ENCODE peak calls at places on chromosomes 11 and 22, in four cellular contexts. One of them, this sample, is unnamed. For H3K9me3, the result is how much of the 10 kb centered on the place peaks cover.

GRCh38 chr22:28103596-28103995 is 184.5 kb upstream of the PITPNB start:
- DNase-seq in CD8-positive, alpha-beta memory T cell: no peak
- DNase-seq in uterus: no peak
- DNase-seq in HAP-1: no peak
- DNase-seq in this sample: no peak

GRCh38 chr11:66976048-66976467 is 954 bp downstream of the C11orf86 start:
- DNase-seq in HAP-1: no peak
- DNase-seq in CD8-positive, alpha-beta memory T cell: no peak
- DNase-seq in uterus: no peak
- DNase-seq in this sample: no peak

GRCh38 chr11:131248588-131248987 is 121.8 kb upstream of the NTM start:
- DNase-seq in uterus: no peak
- DNase-seq in CD8-positive, alpha-beta memory T cell: no peak
- DNase-seq in HAP-1: no peak
- DNase-seq in this sample: no peak

GRCh38 chr11:116563028-116563712 is 209.6 kb downstream of the BUD13 start:
- DNase-seq in HAP-1: no peak
- DNase-seq in CD8-positive, alpha-beta memory T cell: no peak
- DNase-seq in uterus: no peak
- DNase-seq in this sample: no peak

GRCh38 chr11:19816040-19816439 is 103.4 kb downstream of the NAV2 start:
- DNase-seq in HAP-1: no peak
- DNase-seq in CD8-positive, alpha-beta memory T cell: no peak
- DNase-seq in uterus: no peak
- DNase-seq in this sample: no peak

GRCh38 chr11:67023957-67024353 is 1.0 kb downstream of the SYT12 start:
- DNase-seq in CD8-positive, alpha-beta memory T cell: no peak
- DNase-seq in HAP-1: no peak
- DNase-seq in uterus: no peak
- DNase-seq in this sample: no peak

GRCh38 chr11:10866893-10867331 is 9.1 kb upstream of the ZBED5 start:
- DNase-seq in CD8-positive, alpha-beta memory T cell: no peak
- DNase-seq in HAP-1: no peak
- DNase-seq in uterus: peak
- DNase-seq in this sample: no peak

GRCh38 chr11:87143663-87144062 is 105.9 kb downstream of the TMEM135 start:
- DNase-seq in HAP-1: no peak
- DNase-seq in CD8-positive, alpha-beta memory T cell: no peak
- DNase-seq in uterus: no peak
- DNase-seq in this sample: no peak

GRCh38 chr11:64745219-64745522 is 1.2 kb upstream of the RASGRP2 start:
- DNase-seq in uterus: peak
- DNase-seq in CD8-positive, alpha-beta memory T cell: peak
- DNase-seq in HAP-1: no peak
- DNase-seq in this sample: peak

GRCh38 chr11:34501962-34502361 is 11.6 kb downstream of the ELF5 start:
- DNase-seq in uterus: no peak
- DNase-seq in CD8-positive, alpha-beta memory T cell: no peak
- DNase-seq in HAP-1: no peak
- DNase-seq in this sample: no peak

GRCh38 chr11:15651782-15652181 is 537.1 kb downstream of the INSC start:
- DNase-seq in CD8-positive, alpha-beta memory T cell: no peak
- DNase-seq in HAP-1: no peak
- DNase-seq in uterus: no peak
- DNase-seq in this sample: no peak

GRCh38 chr11:57320719-57321387 is 3.9 kb downstream of the TNKS1BP1 start:
- DNase-seq in CD8-positive, alpha-beta memory T cell: no peak
- DNase-seq in HAP-1: no peak
- DNase-seq in uterus: no peak
- DNase-seq in this sample: no peak

GRCh38 chr11:36229091-36229490 is 60.1 kb downstream of the COMMD9 start:
- DNase-seq in CD8-positive, alpha-beta memory T cell: no peak
- DNase-seq in uterus: no peak
- DNase-seq in HAP-1: no peak
- DNase-seq in this sample: no peak

GRCh38 chr11:67355023-67355793 is 1.9 kb upstream of the POLD4 start:
- DNase-seq in uterus: no peak
- DNase-seq in CD8-positive, alpha-beta memory T cell: no peak
- DNase-seq in HAP-1: no peak
- DNase-seq in this sample: no peak

GRCh38 chr11:33692013-33692504 is 8.6 kb downstream of the C11orf91 start:
- DNase-seq in CD8-positive, alpha-beta memory T cell: no peak
- DNase-seq in uterus: peak
- DNase-seq in HAP-1: no peak
- DNase-seq in this sample: no peak

GRCh38 chr11:134228625-134229024 is 4.2 kb downstream of the VPS26B start:
- DNase-seq in CD8-positive, alpha-beta memory T cell: peak
- DNase-seq in HAP-1: no peak
- DNase-seq in uterus: no peak
- DNase-seq in this sample: no peak

GRCh38 chr11:61505640-61506155 is 2.9 kb upstream of the LRRC10B start:
- DNase-seq in HAP-1: no peak
- DNase-seq in uterus: no peak
- DNase-seq in CD8-positive, alpha-beta memory T cell: no peak
- DNase-seq in this sample: no peak

GRCh38 chr11:118176400-118177134 is at the start of gene SCN2B:
- DNase-seq in uterus: no peak
- DNase-seq in CD8-positive, alpha-beta memory T cell: no peak
- DNase-seq in HAP-1: peak
- DNase-seq in this sample: no peak

GRCh38 chr22:30191049-30191701 is 55.4 kb downstream of the LIF start:
- DNase-seq in CD8-positive, alpha-beta memory T cell: no peak
- DNase-seq in uterus: no peak
- DNase-seq in HAP-1: no peak
- DNase-seq in this sample: no peak

GRCh38 chr11:106464728-106465127 is 387.3 kb downstream of the AASDHPPT start:
- DNase-seq in uterus: no peak
- DNase-seq in CD8-positive, alpha-beta memory T cell: no peak
- DNase-seq in HAP-1: no peak
- DNase-seq in this sample: no peak

GRCh38 chr11:105821366-105821765 is 200.7 kb downstream of the MSANTD4 start:
- DNase-seq in uterus: no peak
- DNase-seq in CD8-positive, alpha-beta memory T cell: no peak
- DNase-seq in HAP-1: no peak
- DNase-seq in this sample: no peak

GRCh38 chr11:34680206-34680605 is 59.3 kb downstream of the EHF start:
- DNase-seq in HAP-1: no peak
- DNase-seq in uterus: no peak
- DNase-seq in CD8-positive, alpha-beta memory T cell: no peak
- DNase-seq in this sample: no peak

GRCh38 chr11:67606150-67606476 is 623 bp upstream of the NDUFV1 start:
- DNase-seq in CD8-positive, alpha-beta memory T cell: no peak
- DNase-seq in uterus: no peak
- DNase-seq in HAP-1: no peak
- DNase-seq in this sample: no peak

DNA sequence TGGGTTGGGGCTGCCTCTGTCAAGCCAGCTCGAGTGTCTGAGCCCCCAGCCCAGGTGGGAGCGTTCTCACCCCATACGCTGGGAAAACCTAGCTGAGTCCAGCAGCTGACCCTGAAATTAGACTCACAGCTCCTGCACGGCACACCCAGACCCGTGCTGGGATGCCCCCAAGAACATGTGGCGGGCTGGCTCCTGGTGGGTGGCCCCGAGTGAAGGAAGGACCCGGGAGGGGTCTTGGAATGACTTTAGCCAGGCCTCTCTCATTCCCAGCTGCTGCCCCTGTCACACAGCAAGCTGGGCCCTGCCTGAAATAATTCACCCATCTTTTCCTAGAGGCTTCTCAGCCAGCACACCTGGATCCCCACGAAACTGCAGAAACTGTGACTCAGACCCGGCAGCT is 213.8 kb downstream of the BRD1 start:
- DNase-seq in HAP-1: no peak
- DNase-seq in CD8-positive, alpha-beta memory T cell: no peak
- DNase-seq in uterus: no peak
- DNase-seq in this sample: no peak
- H3K9me3 ChIP-seq in HAP-1: under half
- H3K9me3 ChIP-seq in CD8-positive, alpha-beta memory T cell: under half
- H3K9me3 ChIP-seq in uterus: under half
- H3K9me3 ChIP-seq in this sample: under half

DNA sequence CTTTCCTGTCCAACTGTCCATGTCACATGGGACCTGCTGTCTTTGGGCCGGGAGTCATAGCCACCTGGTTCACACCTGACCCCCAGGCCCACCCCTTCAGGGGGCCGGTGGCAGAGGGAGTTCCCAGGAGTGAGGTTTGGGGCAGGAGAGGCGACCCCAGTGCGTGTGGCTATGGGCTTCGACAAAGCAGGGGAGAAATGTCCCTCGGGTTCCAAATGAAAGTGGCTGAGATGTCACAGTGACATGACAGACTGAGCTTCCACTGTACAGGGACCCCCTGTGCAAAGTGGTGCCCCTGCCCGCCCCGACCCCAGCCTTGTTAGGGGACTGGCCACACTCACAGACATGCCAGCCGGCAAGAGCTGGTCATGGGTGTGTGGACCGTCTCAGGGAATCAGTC is 1297.0 kb downstream of the BRD1 start:
- DNase-seq in HAP-1: no peak
- DNase-seq in CD8-positive, alpha-beta memory T cell: no peak
- DNase-seq in uterus: no peak
- DNase-seq in this sample: no peak
- H3K9me3 ChIP-seq in HAP-1: under half
- H3K9me3 ChIP-seq in CD8-positive, alpha-beta memory T cell: under half
- H3K9me3 ChIP-seq in uterus: under half
- H3K9me3 ChIP-seq in this sample: under half

DNA sequence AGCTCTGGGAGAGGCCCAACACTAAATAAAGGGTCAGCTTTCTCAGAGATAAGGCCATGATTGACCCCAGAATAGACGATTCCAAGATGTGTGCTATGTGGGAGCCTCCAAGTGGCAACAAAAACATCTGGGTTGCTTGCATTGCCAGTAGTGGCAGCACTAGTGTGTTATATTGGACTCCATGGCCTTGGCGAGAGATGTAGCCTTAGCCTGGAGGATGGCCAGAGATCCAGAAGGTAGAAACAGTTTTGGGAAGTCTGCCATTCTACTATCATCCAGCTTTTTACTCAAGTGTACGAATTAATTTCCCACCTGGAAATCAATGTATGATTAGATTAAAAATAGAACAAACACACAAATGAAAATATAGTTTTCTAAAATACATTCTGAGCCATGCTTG is 3.0 kb downstream of the OR8D4 start:
- DNase-seq in HAP-1: no peak
- DNase-seq in CD8-positive, alpha-beta memory T cell: no peak
- DNase-seq in uterus: no peak
- DNase-seq in this sample: no peak
- H3K9me3 ChIP-seq in HAP-1: under half
- H3K9me3 ChIP-seq in CD8-positive, alpha-beta memory T cell: under half
- H3K9me3 ChIP-seq in uterus: under half
- H3K9me3 ChIP-seq in this sample: under half

GRCh38 chr22:48706934-48707748 is 1120.5 kb downstream of the BRD1 start:
- DNase-seq in CD8-positive, alpha-beta memory T cell: no peak
- DNase-seq in HAP-1: no peak
- DNase-seq in uterus: no peak
- DNase-seq in this sample: no peak

GRCh38 chr22:48708558-48709245 is 1119.0 kb downstream of the BRD1 start:
- DNase-seq in uterus: no peak
- DNase-seq in HAP-1: no peak
- DNase-seq in CD8-positive, alpha-beta memory T cell: no peak
- DNase-seq in this sample: no peak

GRCh38 chr22:48705917-48706605 is 1121.6 kb downstream of the BRD1 start:
- DNase-seq in HAP-1: no peak
- DNase-seq in uterus: no peak
- DNase-seq in CD8-positive, alpha-beta memory T cell: no peak
- DNase-seq in this sample: no peak

GRCh38 chr22:48709453-48709852 is 1118.2 kb downstream of the BRD1 start:
- DNase-seq in CD8-positive, alpha-beta memory T cell: no peak
- DNase-seq in HAP-1: no peak
- DNase-seq in uterus: no peak
- DNase-seq in this sample: no peak

GRCh38 chr22:48707749-48708557 is 1119.7 kb downstream of the BRD1 start:
- DNase-seq in uterus: no peak
- DNase-seq in CD8-positive, alpha-beta memory T cell: no peak
- DNase-seq in HAP-1: no peak
- DNase-seq in this sample: no peak
- H3K9me3 ChIP-seq in uterus: under half
- H3K9me3 ChIP-seq in CD8-positive, alpha-beta memory T cell: under half
- H3K9me3 ChIP-seq in HAP-1: under half
- H3K9me3 ChIP-seq in this sample: under half

DNA sequence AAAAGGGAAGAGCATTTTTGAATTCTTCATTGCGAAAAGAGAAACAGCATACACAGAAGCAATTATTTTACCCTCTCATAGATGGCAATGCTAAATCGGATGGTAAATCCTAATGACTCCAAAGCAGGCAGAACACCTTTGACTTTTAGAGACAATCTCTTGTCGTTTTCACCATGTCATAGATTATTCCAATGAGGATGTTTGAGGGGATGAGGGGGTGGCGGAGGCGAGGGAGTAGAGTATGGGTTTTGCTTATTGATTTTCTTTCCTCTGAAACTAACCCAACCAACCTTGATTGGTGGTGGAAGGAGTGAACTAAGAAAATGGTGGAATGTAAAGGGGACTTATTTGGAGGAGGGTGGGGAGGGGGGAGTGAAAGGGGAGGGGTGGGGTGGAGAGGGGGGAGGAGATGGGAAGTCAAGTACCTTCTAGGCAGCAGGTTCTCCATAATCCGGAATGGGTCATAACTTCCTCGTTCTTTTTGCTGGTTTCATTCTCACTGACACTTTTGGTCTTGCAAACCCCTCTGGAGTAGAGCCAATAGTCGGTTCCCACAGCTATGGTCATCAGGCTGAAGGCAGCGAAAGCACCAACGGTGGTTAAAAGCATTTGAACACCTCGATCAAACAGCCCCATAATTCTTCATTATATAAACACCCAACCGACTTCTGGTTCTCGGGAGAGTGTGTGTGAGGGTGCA is 1.5 kb downstream of the CACNG2 start:
- DNase-seq in uterus: no peak
- DNase-seq in HAP-1: no peak
- DNase-seq in CD8-positive, alpha-beta memory T cell: no peak
- DNase-seq in this sample: no peak
- H3K9me3 ChIP-seq in uterus: under half
- H3K9me3 ChIP-seq in HAP-1: under half
- H3K9me3 ChIP-seq in CD8-positive, alpha-beta memory T cell: under half
- H3K9me3 ChIP-seq in this sample: under half

GRCh38 chr22:49214976-49215375 is 612.7 kb downstream of the BRD1 start:
- DNase-seq in HAP-1: no peak
- DNase-seq in CD8-positive, alpha-beta memory T cell: no peak
- DNase-seq in uterus: peak
- DNase-seq in this sample: no peak
- H3K9me3 ChIP-seq in HAP-1: under half
- H3K9me3 ChIP-seq in CD8-positive, alpha-beta memory T cell: under half
- H3K9me3 ChIP-seq in uterus: under half
- H3K9me3 ChIP-seq in this sample: under half